ENCODE peak calls at places on chromosomes 12 and 14, in four cellular contexts. One of them, this sample, is unnamed.

GRCh38 chr12:52903285-52903854 is 1.5 kb downstream of the KRT8 start:
- DNase-seq in foreskin fibroblast: peak; percentile 38
- DNase-seq in HFFc6: no peak
- DNase-seq in adrenal gland: peak; percentile 80
- DNase-seq in this sample: no peak

GRCh38 chr12:67726868-67727267 is 78.3 kb downstream of the DYRK2 start:
- DNase-seq in foreskin fibroblast: no peak
- DNase-seq in adrenal gland: no peak
- DNase-seq in HFFc6: no peak
- DNase-seq in this sample: no peak

GRCh38 chr12:49868952-49869815 is 26.3 kb upstream of the BCDIN3D start:
- DNase-seq in foreskin fibroblast: peak; percentile 90
- DNase-seq in adrenal gland: peak; percentile 95
- DNase-seq in HFFc6: peak; percentile 99
- DNase-seq in this sample: peak; percentile 92

GRCh38 chr14:68308695-68309094 is 484.2 kb downstream of the ZFP36L1 start:
- DNase-seq in foreskin fibroblast: peak; percentile 10
- DNase-seq in HFFc6: no peak
- DNase-seq in adrenal gland: no peak
- DNase-seq in this sample: no peak

GRCh38 chr14:64549805-64550538 is at the start of gene PPP1R36:
- DNase-seq in adrenal gland: no peak
- DNase-seq in foreskin fibroblast: no peak
- DNase-seq in HFFc6: no peak
- DNase-seq in this sample: no peak

GRCh38 chr12:121894633-121895032 is 6.0 kb downstream of the PSMD9 start:
- DNase-seq in HFFc6: peak; percentile 10
- DNase-seq in adrenal gland: no peak
- DNase-seq in foreskin fibroblast: no peak
- DNase-seq in this sample: no peak

GRCh38 chr12:6949063-6949594 is 2.0 kb upstream of the PTPN6 start:
- DNase-seq in foreskin fibroblast: no peak
- DNase-seq in adrenal gland: peak; percentile 26
- DNase-seq in HFFc6: no peak
- DNase-seq in this sample: no peak

GRCh38 chr14:36664322-36665193 is 2.9 kb downstream of the PAX9 start:
- DNase-seq in foreskin fibroblast: no peak
- DNase-seq in adrenal gland: no peak
- DNase-seq in HFFc6: no peak
- DNase-seq in this sample: no peak

GRCh38 chr12:58919271-58920101 is 818 bp downstream of the LRIG3 start:
- DNase-seq in adrenal gland: peak; percentile 17
- DNase-seq in foreskin fibroblast: peak; percentile 18
- DNase-seq in HFFc6: no peak
- DNase-seq in this sample: no peak

GRCh38 chr14:103356151-103356766 is 22.2 kb downstream of the EIF5 start:
- DNase-seq in foreskin fibroblast: no peak
- DNase-seq in HFFc6: no peak
- DNase-seq in adrenal gland: peak; percentile 2
- DNase-seq in this sample: no peak

GRCh38 chr14:89965839-89966238 is 10.1 kb downstream of the TDP1 start:
- DNase-seq in adrenal gland: no peak
- DNase-seq in HFFc6: no peak
- DNase-seq in foreskin fibroblast: no peak
- DNase-seq in this sample: no peak

GRCh38 chr12:60335765-60336164 is 739.9 kb downstream of the SLC16A7 start:
- DNase-seq in adrenal gland: no peak
- DNase-seq in HFFc6: peak; percentile 54
- DNase-seq in foreskin fibroblast: peak; percentile 57
- DNase-seq in this sample: peak; percentile 7

GRCh38 chr12:52615208-52615868 is 3.0 kb downstream of the KRT73 start:
- DNase-seq in adrenal gland: no peak
- DNase-seq in foreskin fibroblast: no peak
- DNase-seq in HFFc6: no peak
- DNase-seq in this sample: no peak

GRCh38 chr14:102620413-102620812 is 28.0 kb downstream of the RCOR1 start:
- DNase-seq in HFFc6: peak; percentile 13
- DNase-seq in adrenal gland: no peak
- DNase-seq in foreskin fibroblast: no peak
- DNase-seq in this sample: no peak

GRCh38 chr14:79011091-79011919 is 841.1 kb downstream of the NRXN3 start:
- DNase-seq in adrenal gland: no peak
- DNase-seq in foreskin fibroblast: peak; percentile 79
- DNase-seq in HFFc6: peak; percentile 78
- DNase-seq in this sample: peak; percentile 15

GRCh38 chr12:118135788-118136558 is at the start of gene PEBP1:
- DNase-seq in HFFc6: peak; percentile 93
- DNase-seq in adrenal gland: peak; percentile 97
- DNase-seq in foreskin fibroblast: peak; percentile 90
- DNase-seq in this sample: peak; percentile 38

GRCh38 chr12:55619352-55620138 is 17.1 kb upstream of the OR10P1 start:
- DNase-seq in foreskin fibroblast: peak; percentile 77
- DNase-seq in HFFc6: peak; percentile 92
- DNase-seq in adrenal gland: peak; percentile 56
- DNase-seq in this sample: peak; percentile 84

GRCh38 chr14:66650491-66650911 is 142.6 kb downstream of the GPHN start:
- DNase-seq in adrenal gland: no peak
- DNase-seq in HFFc6: no peak
- DNase-seq in foreskin fibroblast: no peak
- DNase-seq in this sample: no peak

GRCh38 chr14:53953828-53954550 is 2.6 kb downstream of the BMP4 start:
- DNase-seq in adrenal gland: peak; percentile 71
- DNase-seq in foreskin fibroblast: peak; percentile 59
- DNase-seq in HFFc6: peak; percentile 40
- DNase-seq in this sample: no peak

GRCh38 chr12:56082382-56082781 is 2.4 kb downstream of the ERBB3 start:
- DNase-seq in HFFc6: no peak
- DNase-seq in adrenal gland: no peak
- DNase-seq in foreskin fibroblast: no peak
- DNase-seq in this sample: no peak

GRCh38 chr12:80045594-80045993 is 53.7 kb upstream of the OTOGL start:
- DNase-seq in adrenal gland: no peak
- DNase-seq in foreskin fibroblast: peak; percentile 80
- DNase-seq in HFFc6: peak; percentile 79
- DNase-seq in this sample: peak; percentile 29

GRCh38 chr12:96766232-96766631 is 140.8 kb upstream of the NEDD1 start:
- DNase-seq in foreskin fibroblast: no peak
- DNase-seq in HFFc6: peak; percentile 12
- DNase-seq in adrenal gland: no peak
- DNase-seq in this sample: no peak

GRCh38 chr12:32069071-32069470 is 37.6 kb upstream of the BICD1 start:
- DNase-seq in foreskin fibroblast: no peak
- DNase-seq in adrenal gland: no peak
- DNase-seq in HFFc6: no peak
- DNase-seq in this sample: no peak

GRCh38 chr14:93105362-93105761 is 10.4 kb downstream of the ITPK1 start:
- DNase-seq in adrenal gland: peak; percentile 45
- DNase-seq in foreskin fibroblast: peak; percentile 56
- DNase-seq in HFFc6: no peak
- DNase-seq in this sample: no peak

GRCh38 chr12:45601888-45602287 is 127.6 kb upstream of the ARID2 start:
- DNase-seq in HFFc6: no peak
- DNase-seq in adrenal gland: no peak
- DNase-seq in foreskin fibroblast: no peak
- DNase-seq in this sample: no peak

GRCh38 chr12:56723889-56724659 is 1.0 kb downstream of the NACA start:
- DNase-seq in HFFc6: peak; percentile 68
- DNase-seq in adrenal gland: peak; percentile 86
- DNase-seq in foreskin fibroblast: peak; percentile 64
- DNase-seq in this sample: peak; percentile 48

GRCh38 chr12:42450248-42450647 is 124.3 kb downstream of the PPHLN1 start:
- DNase-seq in HFFc6: no peak
- DNase-seq in foreskin fibroblast: peak; percentile 45
- DNase-seq in adrenal gland: peak; percentile 25
- DNase-seq in this sample: no peak

GRCh38 chr12:95838125-95838524 is 20.6 kb upstream of the SNRPF start:
- DNase-seq in foreskin fibroblast: peak; percentile 95
- DNase-seq in adrenal gland: no peak
- DNase-seq in HFFc6: peak; percentile 50
- DNase-seq in this sample: no peak

GRCh38 chr12:50992814-50993213 is 33.4 kb downstream of the SLC11A2 start:
- DNase-seq in HFFc6: no peak
- DNase-seq in adrenal gland: peak; percentile 28
- DNase-seq in foreskin fibroblast: no peak
- DNase-seq in this sample: no peak

GRCh38 chr14:101761881-101762529 is 496 bp downstream of the PPP2R5C start:
- DNase-seq in HFFc6: no peak
- DNase-seq in foreskin fibroblast: no peak
- DNase-seq in adrenal gland: no peak
- DNase-seq in this sample: no peak

GRCh38 chr14:95303107-95303506 is 16.6 kb downstream of the CLMN start:
- DNase-seq in foreskin fibroblast: no peak
- DNase-seq in HFFc6: no peak
- DNase-seq in adrenal gland: no peak
- DNase-seq in this sample: no peak

GRCh38 chr12:107042801-107043200 is 50.5 kb downstream of the CRY1 start:
- DNase-seq in HFFc6: no peak
- DNase-seq in foreskin fibroblast: no peak
- DNase-seq in adrenal gland: no peak
- DNase-seq in this sample: no peak

GRCh38 chr14:96204151-96205058 is at the start of gene BDKRB2:
- DNase-seq in foreskin fibroblast: peak; percentile 78
- DNase-seq in adrenal gland: peak; percentile 51
- DNase-seq in HFFc6: peak; percentile 71
- DNase-seq in this sample: peak; percentile 78

GRCh38 chr14:105059035-105059916 is 6.0 kb downstream of the GPR132 start:
- DNase-seq in foreskin fibroblast: no peak
- DNase-seq in HFFc6: no peak
- DNase-seq in adrenal gland: peak; percentile 11
- DNase-seq in this sample: no peak

GRCh38 chr12:74119811-74120362 is 417.7 kb upstream of the ATXN7L3B start:
- DNase-seq in foreskin fibroblast: no peak
- DNase-seq in adrenal gland: no peak
- DNase-seq in HFFc6: no peak
- DNase-seq in this sample: no peak

GRCh38 chr14:93970967-93971634 is 5.3 kb downstream of the ASB2 start:
- DNase-seq in foreskin fibroblast: no peak
- DNase-seq in HFFc6: no peak
- DNase-seq in adrenal gland: no peak
- DNase-seq in this sample: no peak

GRCh38 chr14:60051690-60052324 is 39.9 kb upstream of the PCNX4 start:
- DNase-seq in foreskin fibroblast: peak; percentile 26
- DNase-seq in HFFc6: no peak
- DNase-seq in adrenal gland: no peak
- DNase-seq in this sample: no peak

GRCh38 chr12:9697619-9698018 is 28.1 kb downstream of the CLEC2D start:
- DNase-seq in adrenal gland: no peak
- DNase-seq in HFFc6: no peak
- DNase-seq in foreskin fibroblast: no peak
- DNase-seq in this sample: no peak

GRCh38 chr12:106135075-106135474 is 3.7 kb downstream of the NUAK1 start:
- DNase-seq in adrenal gland: no peak
- DNase-seq in HFFc6: no peak
- DNase-seq in foreskin fibroblast: no peak
- DNase-seq in this sample: no peak

GRCh38 chr14:99137001-99137700 is 134.8 kb downstream of the BCL11B start:
- DNase-seq in adrenal gland: no peak
- DNase-seq in HFFc6: no peak
- DNase-seq in foreskin fibroblast: no peak
- DNase-seq in this sample: no peak
- TF ChIP-seq CTCF in adrenal gland: no peak
- TF ChIP-seq CTCF in HFFc6: no peak
- TF ChIP-seq CTCF in foreskin fibroblast: no peak
- TF ChIP-seq CTCF in this sample: no peak

GRCh38 chr14:82447586-82447985 is 913.9 kb upstream of the SEL1L start:
- DNase-seq in adrenal gland: no peak
- DNase-seq in foreskin fibroblast: no peak
- DNase-seq in HFFc6: no peak
- DNase-seq in this sample: no peak
- TF ChIP-seq CTCF in adrenal gland: no peak
- TF ChIP-seq CTCF in foreskin fibroblast: no peak
- TF ChIP-seq CTCF in HFFc6: no peak
- TF ChIP-seq CTCF in this sample: no peak

GRCh38 chr14:44995196-44995595 is 33.2 kb downstream of the TOGARAM1 start:
- DNase-seq in foreskin fibroblast: no peak
- DNase-seq in HFFc6: no peak
- DNase-seq in adrenal gland: no peak
- DNase-seq in this sample: no peak

DNA sequence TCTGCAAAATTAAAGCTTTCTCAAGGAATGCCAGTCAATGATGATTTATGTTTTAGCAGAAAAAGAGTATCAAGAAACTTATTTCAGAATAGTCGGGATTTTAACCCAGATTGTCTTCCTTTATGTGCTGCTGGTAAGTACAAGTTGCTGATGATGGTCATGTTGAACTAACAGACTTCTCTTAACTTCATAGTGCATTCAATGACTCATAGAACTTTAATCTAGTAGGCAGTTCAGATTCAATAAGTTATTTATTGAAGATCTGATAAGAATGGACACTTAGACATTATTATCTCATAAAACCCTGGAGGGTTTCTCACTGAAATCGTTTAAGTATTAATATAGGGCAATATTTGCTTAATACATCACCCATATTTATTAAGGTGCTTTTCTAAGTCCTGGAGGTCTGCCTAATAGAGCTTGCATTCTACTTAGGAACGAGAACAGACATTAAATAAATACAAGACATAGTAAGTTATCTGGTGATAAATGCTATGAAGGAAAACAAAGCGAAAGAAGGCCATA is 33.8 kb downstream of the TOGARAM1 start:
- DNase-seq in foreskin fibroblast: no peak
- DNase-seq in HFFc6: no peak
- DNase-seq in adrenal gland: no peak
- DNase-seq in this sample: no peak
- TF ChIP-seq CTCF in foreskin fibroblast: no peak
- TF ChIP-seq CTCF in HFFc6: no peak
- TF ChIP-seq CTCF in adrenal gland: no peak
- TF ChIP-seq CTCF in this sample: no peak

GRCh38 chr14:72636094-72636493 is 257.8 kb downstream of the DPF3 start:
- DNase-seq in adrenal gland: no peak
- DNase-seq in foreskin fibroblast: no peak
- DNase-seq in HFFc6: no peak
- DNase-seq in this sample: no peak

GRCh38 chr14:72632727-72633126 is 261.2 kb downstream of the DPF3 start:
- DNase-seq in foreskin fibroblast: no peak
- DNase-seq in HFFc6: no peak
- DNase-seq in adrenal gland: no peak
- DNase-seq in this sample: no peak

GRCh38 chr14:72633551-72633950 is 260.4 kb downstream of the DPF3 start:
- DNase-seq in foreskin fibroblast: peak; percentile 41
- DNase-seq in adrenal gland: no peak
- DNase-seq in HFFc6: no peak
- DNase-seq in this sample: no peak

GRCh38 chr14:72636871-72637270 is 257.0 kb downstream of the DPF3 start:
- DNase-seq in foreskin fibroblast: no peak
- DNase-seq in adrenal gland: no peak
- DNase-seq in HFFc6: no peak
- DNase-seq in this sample: no peak

GRCh38 chr14:72634910-72635647 is 258.8 kb downstream of the DPF3 start:
- DNase-seq in foreskin fibroblast: no peak
- DNase-seq in HFFc6: no peak
- DNase-seq in adrenal gland: no peak
- DNase-seq in this sample: no peak
- TF ChIP-seq CTCF in foreskin fibroblast: no peak
- TF ChIP-seq CTCF in HFFc6: peak; percentile 14
- TF ChIP-seq CTCF in adrenal gland: no peak
- TF ChIP-seq CTCF in this sample: no peak